ENCODE peak calls at places on chromosomes 4 and X, in four cellular contexts. B is iPS-NIHi11, G is fibroblast of lung, S is pons. H is an unnamed sample.

GRCh38 chr4:166895771-166896170 is 338.5 kb downstream of the SPOCK3 start:
- DNase-seq in B (no peak), G (no peak), S (no peak), H (no peak)

GRCh38 chrX:40096395-40097091 is 1.2 kb downstream of the BCOR start:
- DNase-seq in B (no peak), G (no peak), S (peak), H (peak)

GRCh38 chr4:169902658-169903345 is 123.4 kb downstream of the MFAP3L start:
- DNase-seq in B (no peak), G (no peak), S (peak), H (no peak)

GRCh38 chrX:115650916-115651315 is 89.9 kb downstream of the PLS3 start:
- DNase-seq in B (peak), G (peak), S (no peak), H (peak)

GRCh38 chr4:120568736-120569135 is 353.8 kb downstream of the PRDM5 start:
- DNase-seq in B (no peak), G (no peak), S (no peak), H (no peak)

GRCh38 chr4:156677136-156677535 is 294.5 kb downstream of the PDGFC start:
- DNase-seq in B (peak), G (peak), S (no peak), H (peak)

GRCh38 chr4:119149110-119149509 is 13.5 kb downstream of the MYOZ2 start:
- DNase-seq in B (no peak), G (peak), S (no peak), H (no peak)

GRCh38 chrX:134254511-134254910 is 17.5 kb downstream of the CCDC160 start:
- DNase-seq in B (no peak), G (no peak), S (no peak), H (no peak)

GRCh38 chrX:44874481-44875184 is 1.6 kb downstream of the KDM6A start:
- DNase-seq in B (peak), G (peak), S (peak), H (peak)

GRCh38 chr4:78645853-78646757 is 94.5 kb downstream of the ANXA3 start:
- DNase-seq in B (no peak), G (peak), S (peak), H (no peak)

GRCh38 chr4:138898282-138898681 is 117.3 kb upstream of the NOCT start:
- DNase-seq in B (no peak), G (peak), S (no peak), H (no peak)

GRCh38 chr4:84847978-84848377 is 118.5 kb downstream of the WDFY3 start:
- DNase-seq in B (no peak), G (no peak), S (no peak), H (no peak)

GRCh38 chrX:100648601-100649417 is 4.8 kb downstream of the SRPX2 start:
- DNase-seq in B (no peak), G (peak), S (no peak), H (no peak)

GRCh38 chr4:140249351-140249750 is 95.4 kb upstream of the MAML3 start:
- DNase-seq in B (no peak), G (no peak), S (no peak), H (no peak)

GRCh38 chr4:154618708-154619315 is 6.4 kb upstream of the FGG start:
- DNase-seq in B (peak), G (peak), S (peak), H (peak)

GRCh38 chr4:168886361-168886760 is 123.7 kb downstream of the CBR4 start:
- DNase-seq in B (no peak), G (peak), S (no peak), H (no peak)

GRCh38 chr4:71944956-71945355 is 86.8 kb upstream of the NPFFR2 start:
- DNase-seq in B (no peak), G (peak), S (no peak), H (no peak)

GRCh38 chr4:26762650-26763049 is 98.0 kb upstream of the STIM2 start:
- DNase-seq in B (no peak), G (peak), S (no peak), H (no peak)

GRCh38 chr4:931194-931959 is 739 bp downstream of the GAK start:
- DNase-seq in B (no peak), G (peak), S (no peak), H (no peak)

GRCh38 chrX:39815621-39816020 is 282.1 kb downstream of the BCOR start:
- DNase-seq in B (peak), G (peak), S (no peak), H (peak)

GRCh38 chrX:103927633-103928032 is 34.8 kb upstream of the TMSB15B start:
- DNase-seq in B (no peak), G (no peak), S (no peak), H (no peak)

GRCh38 chr4:22485751-22486150 is 30.1 kb downstream of the ADGRA3 start:
- DNase-seq in B (no peak), G (peak), S (peak), H (no peak)

GRCh38 chrX:115952417-115953092 is 218.0 kb upstream of the AGTR2 start:
- DNase-seq in B (no peak), G (no peak), S (peak), H (peak)

GRCh38 chr4:119315036-119315435 is 6.9 kb downstream of the FABP2 start:
- DNase-seq in B (no peak), G (no peak), S (no peak), H (no peak)

GRCh38 chrX:53257166-53257565 is 24.2 kb downstream of the IQSEC2 start:
- DNase-seq in B (no peak), G (no peak), S (no peak), H (peak)

GRCh38 chr4:36064147-36064546 is 180.2 kb downstream of the ARAP2 start:
- DNase-seq in B (no peak), G (peak), S (no peak), H (no peak)

GRCh38 chr4:97142893-97143292 is 1000.4 kb downstream of the STPG2 start:
- DNase-seq in B (no peak), G (no peak), S (no peak), H (no peak)

GRCh38 chrX:39736219-39737211 is 361.2 kb downstream of the BCOR start:
- DNase-seq in B (no peak), G (peak), S (peak), H (no peak)

GRCh38 chrX:13360146-13360545 is 40.3 kb upstream of the ATXN3L start:
- DNase-seq in B (no peak), G (no peak), S (no peak), H (no peak)

GRCh38 chr4:163542275-163542674 is 47.8 kb downstream of the TMA16 start:
- DNase-seq in B (no peak), G (peak), S (no peak), H (no peak)

GRCh38 chr4:184215709-184216328 is 1.9 kb downstream of the ENPP6 start:
- DNase-seq in B (no peak), G (no peak), S (peak), H (no peak)

GRCh38 chr4:89657931-89658700 is 178.8 kb downstream of the SNCA start:
- DNase-seq in B (peak), G (peak), S (peak), H (no peak)

GRCh38 chr4:53956454-53956853 is 108.0 kb downstream of the CHIC2 start:
- DNase-seq in B (no peak), G (no peak), S (no peak), H (no peak)

GRCh38 chr4:30792616-30793015 is 72.4 kb downstream of the PCDH7 start:
- DNase-seq in B (no peak), G (peak), S (no peak), H (no peak)

GRCh38 chr4:77819409-77819835 is 254 bp upstream of the CNOT6L start:
- DNase-seq in B (peak), G (peak), S (no peak), H (no peak)

GRCh38 chr4:67721770-67722597 is 21.0 kb upstream of the UBA6 start:
- DNase-seq in B (no peak), G (peak), S (no peak), H (no peak)

H was measured in H7.